ENCODE peak calls at places on chromosome 20, in seven cellular contexts. K is choroid plexus epithelial cell, T is RKO, P is heart right ventricle, B is dorsolateral prefrontal cortex, N is HEK293T, H is fibroblast of lung. U is an unnamed sample.

GRCh38 chr20:26207237-26207966 is 510.7 kb upstream of the ZNF337 start:
- DNase-seq in K (no peak), T (no peak), P (no peak), B (no peak), N (no peak), H (no peak), U (no peak)

GRCh38 chr20:17287503-17287902 is 60.7 kb downstream of the PCSK2 start:
- DNase-seq in K (no peak), T (no peak), P (no peak), B (no peak), N (peak), H (no peak), U (no peak)

GRCh38 chr20:50288128-50288623 is 97.5 kb downstream of the CEBPB start:
- DNase-seq in K (no peak), T (no peak), P (no peak), B (no peak), N (no peak), H (no peak), U (no peak)

GRCh38 chr20:11484479-11484878 is 433.2 kb upstream of the BTBD3 start:
- DNase-seq in K (no peak), T (no peak), P (no peak), B (no peak), N (no peak), H (no peak), U (no peak)

GRCh38 chr20:48709744-48710143 is 118.1 kb downstream of the PREX1 start:
- DNase-seq in K (no peak), T (no peak), P (no peak), B (no peak), N (no peak), H (no peak), U (peak)

GRCh38 chr20:4802023-4802422 is 80.3 kb downstream of the PRND start:
- DNase-seq in K (no peak), T (no peak), P (no peak), B (no peak), N (no peak), H (no peak), U (no peak)

GRCh38 chr20:58070664-58071499 is 157.6 kb downstream of the ANKRD60 start:
- DNase-seq in K (no peak), T (no peak), P (no peak), B (no peak), N (no peak), H (no peak), U (no peak)

GRCh38 chr20:41619360-41620115 is 1.4 kb upstream of the CHD6 start:
- DNase-seq in K (peak), T (no peak), P (no peak), B (no peak), N (no peak), H (no peak), U (no peak)

GRCh38 chr20:62010551-62011402 is 54.9 kb downstream of the TAF4 start:
- DNase-seq in K (peak), T (peak), P (peak), B (peak), N (peak), H (peak), U (peak)

GRCh38 chr20:62482136-62482833 is 6.5 kb upstream of the GATA5 start:
- DNase-seq in K (no peak), T (no peak), P (no peak), B (no peak), N (no peak), H (no peak), U (no peak)

GRCh38 chr20:62791301-62792181 is 4.7 kb upstream of the MRGBP start:
- DNase-seq in K (peak), T (peak), P (peak), B (peak), N (peak), H (peak), U (peak)

GRCh38 chr20:32828029-32828666 is 8.4 kb downstream of the MAPRE1 start:
- DNase-seq in K (peak), T (peak), P (no peak), B (no peak), N (no peak), H (peak), U (no peak)

GRCh38 chr20:59884494-59884893 is 48.9 kb downstream of the SYCP2 start:
- DNase-seq in K (no peak), T (no peak), P (no peak), B (no peak), N (no peak), H (no peak), U (no peak)

GRCh38 chr20:62697468-62697912 is 11.1 kb upstream of the NTSR1 start:
- DNase-seq in K (no peak), T (no peak), P (no peak), B (peak), N (no peak), H (no peak), U (no peak)

GRCh38 chr20:62929051-62929538 is 2.8 kb upstream of the DIDO1 start:
- DNase-seq in K (peak), T (no peak), P (peak), B (no peak), N (no peak), H (peak), U (peak)

GRCh38 chr20:47677314-47678129 is 107.8 kb downstream of the SULF2 start:
- DNase-seq in K (peak), T (peak), P (peak), B (no peak), N (peak), H (peak), U (peak)

GRCh38 chr20:52305843-52306242 is 114.3 kb upstream of the ZFP64 start:
- DNase-seq in K (no peak), T (no peak), P (no peak), B (no peak), N (no peak), H (no peak), U (no peak)

GRCh38 chr20:50151034-50151743 is 2.3 kb downstream of the PEDS1 start:
- DNase-seq in K (no peak), T (no peak), P (no peak), B (no peak), N (no peak), H (no peak), U (no peak)